ENCODE peak calls at places on chromosomes 13 and 19, in nine cellular contexts. B is right atrium auricular region; T is dorsolateral prefrontal cortex; K is endothelial cell; C is neural progenitor cell; R is nephron progenitor cell; O is naive thymus-derived CD8-positive, alpha-beta T cell; P is A549; N is stimulated activated CD8-positive, alpha-beta memory T cell treated with anti-CD3 and anti-CD28 coated beads, Interleukin-12 subunit alpha, Interleukin-12 subunit beta, amount 100 ng/mL, for 4 hours. Y is an unnamed sample.

GRCh38 chr19:53989600-53990533 is 1.6 kb upstream of the CACNG6 start:
- DNase-seq in B (no peak), T (no peak), K (no peak), C (no peak), R (no peak), O (no peak), P (peak), N (no peak), Y (no peak)

GRCh38 chr19:51565583-51565982 is 5.5 kb upstream of the ZNF175 start:
- DNase-seq in B (no peak), T (no peak), K (no peak), C (no peak), R (no peak), O (no peak), P (no peak), N (no peak), Y (no peak)

GRCh38 chr19:44694184-44694579 is 4.8 kb upstream of the CEACAM16 start:
- DNase-seq in B (no peak), T (no peak), K (no peak), C (no peak), R (no peak), O (no peak), P (no peak), N (no peak), Y (peak)

GRCh38 chr13:42997381-42997780 is 5.3 kb upstream of the EPSTI1 start:
- DNase-seq in B (no peak), T (no peak), K (no peak), C (no peak), R (no peak), O (no peak), P (no peak), N (no peak), Y (no peak)

GRCh38 chr19:46616631-46617322 is 8.1 kb downstream of the PTGIR start:
- DNase-seq in B (no peak), T (no peak), K (peak), C (peak), R (peak), O (no peak), P (peak), N (no peak), Y (peak)

GRCh38 chr19:35742121-35742724 is at the start of gene IGFLR1:
- DNase-seq in B (no peak), T (no peak), K (no peak), C (no peak), R (no peak), O (peak), P (no peak), N (peak), Y (peak)

GRCh38 chr19:1699386-1699785 is 47.0 kb upstream of the TCF3 start:
- DNase-seq in B (no peak), T (no peak), K (no peak), C (no peak), R (no peak), O (no peak), P (no peak), N (no peak), Y (no peak)

GRCh38 chr19:58374200-58374599 is 6.6 kb downstream of the ZNF837 start:
- DNase-seq in B (no peak), T (no peak), K (no peak), C (no peak), R (no peak), O (no peak), P (no peak), N (no peak), Y (no peak)

GRCh38 chr13:57865600-57866294 is 234.2 kb downstream of the PCDH17 start:
- DNase-seq in B (no peak), T (no peak), K (peak), C (no peak), R (no peak), O (no peak), P (no peak), N (no peak), Y (no peak)

GRCh38 chr13:33312150-33312908 is 26.8 kb upstream of the STARD13 start:
- DNase-seq in B (no peak), T (no peak), K (no peak), C (no peak), R (no peak), O (no peak), P (no peak), N (no peak), Y (no peak)

GRCh38 chr13:25881946-25882574 is 169.8 kb downstream of the SHISA2 start:
- DNase-seq in B (no peak), T (no peak), K (no peak), C (peak), R (peak), O (no peak), P (no peak), N (no peak), Y (no peak)

GRCh38 chr19:39516270-39516669 is 1.3 kb downstream of the SELENOV start:
- DNase-seq in B (no peak), T (no peak), K (no peak), C (no peak), R (no peak), O (no peak), P (no peak), N (no peak), Y (peak)

GRCh38 chr19:38850976-38851621 is 1.3 kb upstream of the HNRNPL start:
- DNase-seq in B (no peak), T (no peak), K (peak), C (peak), R (peak), O (peak), P (no peak), N (peak), Y (no peak)

GRCh38 chr19:958967-959685 is 25.0 kb upstream of the WDR18 start:
- DNase-seq in B (no peak), T (peak), K (no peak), C (no peak), R (no peak), O (no peak), P (peak), N (peak), Y (no peak)

GRCh38 chr13:113211774-113212173 is 2.4 kb downstream of the CUL4A start:
- DNase-seq in B (no peak), T (no peak), K (peak), C (peak), R (peak), O (no peak), P (no peak), N (no peak), Y (peak)

GRCh38 chr13:102233566-102234208 is 168.2 kb downstream of the FGF14 start:
- DNase-seq in B (no peak), T (no peak), K (no peak), C (no peak), R (no peak), O (no peak), P (no peak), N (no peak), Y (no peak)

GRCh38 chr13:114056205-114057013 is 76.0 kb downstream of the RASA3 start:
- DNase-seq in B (no peak), T (no peak), K (no peak), C (no peak), R (no peak), O (no peak), P (no peak), N (no peak), Y (no peak)

GRCh38 chr19:3194703-3195087 is 9.0 kb downstream of the NCLN start:
- DNase-seq in B (no peak), T (no peak), K (no peak), C (no peak), R (no peak), O (no peak), P (no peak), N (no peak), Y (no peak)

GRCh38 chr19:44657211-44657921 is 13.7 kb downstream of the PVR start:
- DNase-seq in B (peak), T (no peak), K (peak), C (peak), R (peak), O (peak), P (peak), N (peak), Y (peak)

GRCh38 chr19:40523322-40524047 is 53.2 kb upstream of the SHKBP1 start:
- DNase-seq in B (no peak), T (peak), K (peak), C (peak), R (peak), O (peak), P (peak), N (no peak), Y (peak)

GRCh38 chr13:51136276-51136980 is 25.4 kb upstream of the C13orf42 start:
- DNase-seq in B (no peak), T (no peak), K (no peak), C (no peak), R (no peak), O (no peak), P (no peak), N (no peak), Y (no peak)

GRCh38 chr13:92460479-92460878 is 766.1 kb upstream of the GPC6 start:
- DNase-seq in B (no peak), T (no peak), K (no peak), C (no peak), R (no peak), O (no peak), P (no peak), N (no peak), Y (no peak)

GRCh38 chr19:12085074-12085818 is 20.7 kb downstream of the ZNF844 start:
- DNase-seq in B (no peak), T (no peak), K (no peak), C (no peak), R (no peak), O (no peak), P (no peak), N (no peak), Y (no peak)

GRCh38 chr19:39032164-39032918 is at the start of gene FBXO27:
- DNase-seq in B (no peak), T (peak), K (peak), C (peak), R (peak), O (no peak), P (no peak), N (no peak), Y (no peak)

GRCh38 chr13:37383066-37383465 is 215.5 kb downstream of the POSTN start:
- DNase-seq in B (no peak), T (no peak), K (no peak), C (peak), R (no peak), O (no peak), P (no peak), N (no peak), Y (no peak)

GRCh38 chr13:44757671-44758070 is 181.5 kb upstream of the TSC22D1 start:
- DNase-seq in B (no peak), T (no peak), K (no peak), C (no peak), R (no peak), O (no peak), P (no peak), N (no peak), Y (no peak)